ENCODE peak calls at places on chromosomes 7 and 10, in nine cellular contexts. H, V, A, B, E, R, Z, Y and P are unnamed samples.

GRCh38 chr10:120132811-120133210 is 240.3 kb downstream of the SEC23IP start:
- DNase-seq in H (no peak), V (no peak), A (no peak), B (no peak), E (no peak), R (no peak), Z (no peak), Y (no peak), P (no peak)

GRCh38 chr10:114874827-114875541 is 53.4 kb downstream of the FHIP2A start:
- DNase-seq in H (no peak), V (peak), A (no peak), B (peak), E (peak), R (peak), Z (no peak), Y (peak), P (no peak)

GRCh38 chr7:141362580-141363435 is 188.4 kb upstream of the AGK start:
- DNase-seq in H (peak), V (peak), A (no peak), B (no peak), E (no peak), R (peak), Z (no peak), Y (peak), P (no peak)

GRCh38 chr10:118799779-118800178 is 45.0 kb upstream of the CACUL1 start:
- DNase-seq in H (peak), V (peak), A (no peak), B (no peak), E (no peak), R (peak), Z (no peak), Y (peak), P (no peak)

GRCh38 chr10:49037187-49037586 is 78.1 kb downstream of the VSTM4 start:
- DNase-seq in H (peak), V (no peak), A (no peak), B (no peak), E (no peak), R (peak), Z (no peak), Y (peak), P (no peak)

GRCh38 chr7:87223666-87224065 is 4.1 kb upstream of the TMEM243 start:
- DNase-seq in H (peak), V (no peak), A (no peak), B (no peak), E (no peak), R (no peak), Z (no peak), Y (peak), P (no peak)

GRCh38 chr10:26436848-26437247 is 1.3 kb upstream of the APBB1IP start:
- DNase-seq in H (no peak), V (no peak), A (peak), B (no peak), E (no peak), R (no peak), Z (no peak), Y (no peak), P (no peak)

GRCh38 chr7:12030116-12030515 is 181.0 kb upstream of the TMEM106B start:
- DNase-seq in H (no peak), V (no peak), A (no peak), B (no peak), E (no peak), R (no peak), Z (no peak), Y (peak), P (no peak)

GRCh38 chr7:94972296-94972695 is 64.9 kb downstream of the PPP1R9A start:
- DNase-seq in H (peak), V (no peak), A (no peak), B (no peak), E (no peak), R (no peak), Z (peak), Y (peak), P (no peak)

GRCh38 chr10:52226448-52226847 is 87.6 kb upstream of the DKK1 start:
- DNase-seq in H (peak), V (peak), A (no peak), B (no peak), E (no peak), R (peak), Z (no peak), Y (peak), P (no peak)
- TF ChIP-seq CTCF in H (no peak), V (no peak), A (no peak), B (no peak), E (no peak), R (no peak), Z (no peak), Y (no peak), P (no peak)

GRCh38 chr7:142585425-142585824 is 163.8 kb upstream of the PRSS1 start:
- DNase-seq in H (no peak), V (no peak), A (no peak), B (no peak), E (no peak), R (no peak), Z (no peak), Y (peak), P (no peak)
- TF ChIP-seq CTCF in H (peak), V (peak), A (peak), B (no peak), E (no peak), R (no peak), Z (no peak), Y (peak), P (peak)

DNA sequence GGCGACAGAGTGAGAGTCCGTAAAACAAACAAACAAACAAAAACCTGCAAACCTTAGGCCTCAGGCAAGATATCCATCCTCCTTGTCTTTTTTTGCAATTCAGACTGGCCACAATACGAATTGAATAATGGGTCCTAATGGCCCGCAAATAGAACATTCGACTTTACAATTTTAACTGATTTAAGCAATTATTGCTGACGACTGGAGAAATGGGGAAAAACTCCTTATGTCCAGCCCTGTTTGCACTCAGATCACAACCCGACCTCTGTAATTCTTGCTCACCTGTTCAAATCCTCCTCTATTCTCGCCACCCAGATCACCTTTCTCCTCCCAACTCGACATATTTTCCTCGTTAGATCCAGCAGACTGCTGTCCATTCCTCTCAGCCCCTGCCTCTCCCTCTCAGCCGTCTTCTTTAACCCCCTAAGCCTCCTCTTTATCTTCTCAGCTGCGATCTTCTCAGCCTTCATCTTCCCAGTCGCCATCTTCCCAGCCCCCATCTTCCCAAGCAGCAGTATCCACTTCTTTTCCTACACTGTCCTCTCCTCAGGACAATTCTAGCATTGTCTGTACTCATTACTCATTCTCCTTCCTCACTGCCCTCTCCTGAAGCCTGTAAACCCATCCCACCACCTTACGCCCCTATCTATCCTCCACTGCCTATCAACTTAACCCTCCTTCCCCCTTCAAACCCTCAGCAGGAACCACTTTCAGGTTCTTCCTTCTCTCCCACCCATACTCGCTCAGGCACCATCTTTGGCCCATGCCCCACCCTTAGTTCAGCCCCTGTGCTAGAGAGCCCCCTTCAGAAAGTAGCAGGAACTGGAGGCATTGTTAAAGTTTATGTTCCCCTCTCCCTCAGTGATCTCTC is 61.8 kb downstream of the LRRC17 start:
- DNase-seq in H (peak), V (no peak), A (no peak), B (no peak), E (no peak), R (no peak), Z (no peak), Y (no peak), P (no peak)
- TF ChIP-seq CTCF in H (no peak), V (peak), A (peak), B (no peak), E (no peak), R (peak), Z (no peak), Y (no peak), P (peak)

GRCh38 chr7:50856821-50857220 is 74.1 kb upstream of the GRB10 start:
- DNase-seq in H (no peak), V (no peak), A (no peak), B (no peak), E (no peak), R (peak), Z (no peak), Y (no peak), P (no peak)
- TF ChIP-seq CTCF in H (no peak), V (no peak), A (no peak), B (no peak), E (no peak), R (no peak), Z (no peak), Y (no peak), P (no peak)

GRCh38 chr10:112475565-112476233 is 28.7 kb downstream of the VTI1A start:
- DNase-seq in H (peak), V (peak), A (no peak), B (no peak), E (no peak), R (peak), Z (no peak), Y (peak), P (no peak)
- TF ChIP-seq CTCF in H (peak), V (peak), A (peak), B (no peak), E (peak), R (peak), Z (peak), Y (peak), P (peak)

DNA sequence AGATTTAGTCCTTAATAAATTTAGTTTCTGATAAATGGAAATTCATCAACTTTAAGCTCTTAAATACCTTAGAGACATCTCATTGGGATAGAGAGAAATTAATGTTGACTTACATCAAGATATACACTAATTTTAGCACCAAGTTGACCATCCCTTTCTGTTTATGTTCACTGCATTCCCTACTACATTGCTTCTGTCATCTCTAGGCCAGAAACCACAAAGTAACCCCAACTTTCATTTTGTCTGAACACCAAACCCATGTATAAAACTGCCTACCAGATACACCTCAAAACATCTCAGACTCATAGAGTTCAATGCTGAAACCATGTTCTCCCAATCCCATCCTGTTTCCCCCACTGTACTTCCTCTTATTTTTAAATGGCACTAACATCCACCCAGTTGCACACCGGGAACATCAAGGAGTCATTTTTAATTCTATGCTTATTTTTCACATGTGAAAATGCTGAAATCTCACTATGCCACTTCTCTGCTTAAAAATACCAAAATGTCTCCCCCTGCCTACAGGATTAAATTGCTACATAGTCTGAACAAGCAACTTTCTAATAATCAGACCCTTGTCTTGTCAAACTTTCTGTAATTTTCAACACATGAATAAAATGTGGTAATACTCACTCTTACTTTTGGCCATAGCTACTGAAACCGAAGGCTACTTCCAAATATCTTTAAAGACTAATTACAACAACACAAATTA is 201.6 kb downstream of the SEMA3D start:
- DNase-seq in H (no peak), V (peak), A (no peak), B (no peak), E (no peak), R (peak), Z (no peak), Y (no peak), P (no peak)
- TF ChIP-seq CTCF in H (peak), V (peak), A (no peak), B (no peak), E (no peak), R (no peak), Z (no peak), Y (peak), P (peak)

GRCh38 chr7:29297194-29297890 is 102.8 kb downstream of the CHN2 start:
- DNase-seq in H (no peak), V (no peak), A (no peak), B (peak), E (no peak), R (no peak), Z (no peak), Y (no peak), P (no peak)
- TF ChIP-seq CTCF in H (peak), V (no peak), A (peak), B (peak), E (no peak), R (peak), Z (peak), Y (peak), P (peak)